ENCODE peak calls at places on chromosomes 1 and 21, in nine cellular contexts. One of them, this sample, is unnamed.

GRCh38 chr21:40047993-40048730 is 180.9 kb downstream of the PCP4 start:
- DNase-seq in DND-41: no peak
- DNase-seq in anterior cingulate cortex: no peak
- DNase-seq in stimulated activated CD8-positive, alpha-beta memory T cell treated with anti-CD3 and anti-CD28 coated beads, Interleukin-15, amount 100 ng/mL, for 1 hour: no peak
- DNase-seq in glutamatergic neuron: no peak
- DNase-seq in small intestine: no peak
- DNase-seq in astrocyte: peak
- DNase-seq in endothelial cell: no peak
- DNase-seq in immature natural killer cell: no peak
- DNase-seq in this sample: no peak

GRCh38 chr21:25862596-25862995 is 127.8 kb downstream of the GABPA start:
- DNase-seq in anterior cingulate cortex: no peak
- DNase-seq in stimulated activated CD8-positive, alpha-beta memory T cell treated with anti-CD3 and anti-CD28 coated beads, Interleukin-15, amount 100 ng/mL, for 1 hour: no peak
- DNase-seq in glutamatergic neuron: no peak
- DNase-seq in astrocyte: peak
- DNase-seq in small intestine: peak
- DNase-seq in immature natural killer cell: no peak
- DNase-seq in DND-41: peak
- DNase-seq in endothelial cell: no peak
- DNase-seq in this sample: no peak

GRCh38 chr1:97170296-97170695 is 448.7 kb downstream of the PTBP2 start:
- DNase-seq in glutamatergic neuron: no peak
- DNase-seq in endothelial cell: no peak
- DNase-seq in DND-41: no peak
- DNase-seq in anterior cingulate cortex: peak
- DNase-seq in astrocyte: no peak
- DNase-seq in immature natural killer cell: no peak
- DNase-seq in stimulated activated CD8-positive, alpha-beta memory T cell treated with anti-CD3 and anti-CD28 coated beads, Interleukin-15, amount 100 ng/mL, for 1 hour: no peak
- DNase-seq in small intestine: no peak
- DNase-seq in this sample: no peak

GRCh38 chr1:231020139-231020601 is 19.9 kb downstream of the FAM89A start:
- DNase-seq in anterior cingulate cortex: no peak
- DNase-seq in glutamatergic neuron: no peak
- DNase-seq in immature natural killer cell: no peak
- DNase-seq in astrocyte: no peak
- DNase-seq in small intestine: no peak
- DNase-seq in DND-41: no peak
- DNase-seq in endothelial cell: no peak
- DNase-seq in stimulated activated CD8-positive, alpha-beta memory T cell treated with anti-CD3 and anti-CD28 coated beads, Interleukin-15, amount 100 ng/mL, for 1 hour: no peak
- DNase-seq in this sample: no peak

GRCh38 chr21:18499761-18500376 is 96.3 kb upstream of the TMPRSS15 start:
- DNase-seq in DND-41: peak
- DNase-seq in stimulated activated CD8-positive, alpha-beta memory T cell treated with anti-CD3 and anti-CD28 coated beads, Interleukin-15, amount 100 ng/mL, for 1 hour: no peak
- DNase-seq in small intestine: peak
- DNase-seq in astrocyte: peak
- DNase-seq in anterior cingulate cortex: no peak
- DNase-seq in glutamatergic neuron: peak
- DNase-seq in endothelial cell: peak
- DNase-seq in immature natural killer cell: no peak
- DNase-seq in this sample: no peak

GRCh38 chr1:147665521-147665920 is 4.8 kb downstream of the ACP6 start:
- DNase-seq in stimulated activated CD8-positive, alpha-beta memory T cell treated with anti-CD3 and anti-CD28 coated beads, Interleukin-15, amount 100 ng/mL, for 1 hour: no peak
- DNase-seq in immature natural killer cell: no peak
- DNase-seq in anterior cingulate cortex: no peak
- DNase-seq in astrocyte: no peak
- DNase-seq in small intestine: no peak
- DNase-seq in glutamatergic neuron: no peak
- DNase-seq in endothelial cell: peak
- DNase-seq in DND-41: no peak
- DNase-seq in this sample: no peak

GRCh38 chr1:119884700-119885099 is 11.6 kb downstream of the ADAM30 start:
- DNase-seq in stimulated activated CD8-positive, alpha-beta memory T cell treated with anti-CD3 and anti-CD28 coated beads, Interleukin-15, amount 100 ng/mL, for 1 hour: no peak
- DNase-seq in anterior cingulate cortex: no peak
- DNase-seq in small intestine: no peak
- DNase-seq in DND-41: no peak
- DNase-seq in glutamatergic neuron: no peak
- DNase-seq in astrocyte: no peak
- DNase-seq in immature natural killer cell: no peak
- DNase-seq in endothelial cell: no peak
- DNase-seq in this sample: no peak

GRCh38 chr1:203131548-203132200 is 4.1 kb downstream of the ADORA1 start:
- DNase-seq in DND-41: no peak
- DNase-seq in small intestine: no peak
- DNase-seq in endothelial cell: no peak
- DNase-seq in glutamatergic neuron: no peak
- DNase-seq in immature natural killer cell: no peak
- DNase-seq in anterior cingulate cortex: no peak
- DNase-seq in astrocyte: no peak
- DNase-seq in stimulated activated CD8-positive, alpha-beta memory T cell treated with anti-CD3 and anti-CD28 coated beads, Interleukin-15, amount 100 ng/mL, for 1 hour: no peak
- DNase-seq in this sample: no peak

GRCh38 chr1:71046891-71047634 is 553 bp downstream of the PTGER3 start:
- DNase-seq in small intestine: no peak
- DNase-seq in endothelial cell: peak
- DNase-seq in immature natural killer cell: no peak
- DNase-seq in DND-41: no peak
- DNase-seq in glutamatergic neuron: peak
- DNase-seq in anterior cingulate cortex: no peak
- DNase-seq in stimulated activated CD8-positive, alpha-beta memory T cell treated with anti-CD3 and anti-CD28 coated beads, Interleukin-15, amount 100 ng/mL, for 1 hour: no peak
- DNase-seq in astrocyte: no peak
- DNase-seq in this sample: no peak

GRCh38 chr1:28417441-28418277 is 48.1 kb downstream of the PHACTR4 start:
- DNase-seq in small intestine: peak
- DNase-seq in stimulated activated CD8-positive, alpha-beta memory T cell treated with anti-CD3 and anti-CD28 coated beads, Interleukin-15, amount 100 ng/mL, for 1 hour: no peak
- DNase-seq in astrocyte: peak
- DNase-seq in glutamatergic neuron: no peak
- DNase-seq in endothelial cell: no peak
- DNase-seq in DND-41: peak
- DNase-seq in anterior cingulate cortex: no peak
- DNase-seq in immature natural killer cell: no peak
- DNase-seq in this sample: no peak

GRCh38 chr1:145871994-145872411 is 13.1 kb upstream of the PIAS3 start:
- DNase-seq in astrocyte: peak
- DNase-seq in endothelial cell: peak
- DNase-seq in stimulated activated CD8-positive, alpha-beta memory T cell treated with anti-CD3 and anti-CD28 coated beads, Interleukin-15, amount 100 ng/mL, for 1 hour: no peak
- DNase-seq in small intestine: peak
- DNase-seq in glutamatergic neuron: peak
- DNase-seq in anterior cingulate cortex: no peak
- DNase-seq in immature natural killer cell: peak
- DNase-seq in DND-41: no peak
- DNase-seq in this sample: no peak